ENCODE peak calls at places on chromosome 1, in six cellular contexts. W, B, M, L, Z and O are unnamed samples.

GRCh38 chr1:6166221-6166620 is 13.9 kb downstream of the CHD5 start:
- DNase-seq in M (no peak), L (no peak), Z (no peak), W (no peak), B (no peak), O (no peak)

GRCh38 chr1:187013582-187014200 is 184.9 kb downstream of the PLA2G4A start:
- DNase-seq in M (no peak), B (no peak), L (no peak), Z (no peak), W (no peak), O (no peak)

GRCh38 chr1:168081373-168082007 is 55.2 kb downstream of the GPR161 start:
- DNase-seq in Z (no peak), B (peak; percentile 89), M (no peak), W (no peak), L (no peak), O (no peak)

GRCh38 chr1:55696181-55696580 is 481.0 kb upstream of the USP24 start:
- DNase-seq in B (peak; percentile 95), L (no peak), W (no peak), M (no peak), Z (no peak), O (no peak)

GRCh38 chr1:113281550-113281949 is 108.8 kb upstream of the MAGI3 start:
- DNase-seq in W (no peak), B (no peak), L (no peak), Z (no peak), M (no peak), O (no peak)

GRCh38 chr1:41640756-41641482 is 156.4 kb upstream of the EDN2 start:
- DNase-seq in L (no peak), B (no peak), Z (no peak), W (no peak), M (no peak), O (no peak)

GRCh38 chr1:156103521-156103947 is 11.0 kb upstream of the LMNA start:
- DNase-seq in Z (no peak), M (no peak), W (peak; percentile 44), B (no peak), L (peak; percentile 55), O (no peak)

GRCh38 chr1:10471411-10472219 is 714 bp downstream of the DFFA start:
- DNase-seq in B (no peak), M (no peak), Z (peak; percentile 62), L (no peak), W (no peak), O (no peak)

GRCh38 chr1:44507490-44508396 is 102.7 kb downstream of the RNF220 start:
- DNase-seq in Z (no peak), B (no peak), L (no peak), M (no peak), W (no peak), O (no peak)

GRCh38 chr1:244163861-244164562 is 112.9 kb downstream of the ZBTB18 start:
- DNase-seq in L (no peak), Z (no peak), W (no peak), B (peak; percentile 85), M (peak; percentile 86), O (no peak)

GRCh38 chr1:15876357-15876756 is 28.9 kb downstream of the SPEN start:
- DNase-seq in L (no peak), B (no peak), M (peak; percentile 45), W (no peak), Z (no peak), O (no peak)

GRCh38 chr1:107274227-107274626 is 133.4 kb downstream of the NTNG1 start:
- DNase-seq in M (no peak), Z (no peak), B (no peak), W (no peak), L (no peak), O (no peak)

GRCh38 chr1:109714661-109715372 is 2.8 kb downstream of the GSTM5 start:
- DNase-seq in W (no peak), L (no peak), M (no peak), B (no peak), Z (peak; percentile 32), O (no peak)
- H3K4me3 ChIP-seq in W (no peak overlapping the region), L (no peak overlapping the region), M (no peak overlapping the region), B (no peak overlapping the region), Z (no peak overlapping the region), O (no peak overlapping the region)

DNA sequence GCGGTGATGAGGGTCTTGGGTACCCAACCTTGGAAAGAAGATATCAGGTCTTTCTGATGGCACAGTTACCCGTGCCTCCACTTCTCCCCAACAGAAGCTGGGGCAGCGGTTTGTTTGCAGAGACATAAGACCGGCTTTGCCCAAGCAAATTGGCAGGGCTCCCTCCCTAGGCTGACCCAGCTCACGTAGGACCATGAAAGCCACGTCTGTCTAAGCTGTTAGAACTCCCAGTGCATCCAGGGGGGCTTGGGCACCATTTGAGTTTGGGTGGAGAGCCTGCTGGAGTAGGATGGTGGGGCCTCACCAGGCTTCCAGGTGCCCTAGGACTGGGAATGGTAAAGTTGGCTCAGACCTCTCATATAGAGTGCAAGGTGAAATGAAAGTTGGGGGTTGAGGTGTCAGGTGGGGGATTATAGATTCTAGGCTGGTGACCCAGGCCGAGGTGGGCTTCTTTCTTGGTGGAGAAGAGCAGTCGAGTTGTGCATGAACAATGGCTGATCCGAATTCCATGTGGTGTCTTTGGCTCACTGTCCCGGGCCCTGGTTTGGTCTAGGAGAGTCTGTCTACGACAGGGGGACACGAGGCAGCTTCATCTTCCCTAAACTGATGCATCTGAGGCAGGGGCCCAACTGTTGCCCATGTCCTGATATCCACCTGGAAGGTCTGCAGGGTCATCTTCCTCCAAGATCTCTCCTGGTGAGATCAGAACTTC is 3.4 kb downstream of the POU3F1 start:
- DNase-seq in L (no peak), M (no peak), Z (no peak), W (no peak), B (no peak), O (no peak)
- H3K4me3 ChIP-seq in L (no peak overlapping the region), M (no peak overlapping the region), Z (no peak overlapping the region), W (no peak overlapping the region), B (no peak overlapping the region), O (no peak overlapping the region)

GRCh38 chr1:47938556-47938955 is 58.6 kb downstream of the TRABD2B start:
- DNase-seq in L (no peak), W (no peak), B (no peak), M (no peak), Z (no peak), O (no peak)

GRCh38 chr1:47941609-47942237 is 55.5 kb downstream of the TRABD2B start:
- DNase-seq in Z (no peak), W (no peak), M (peak; percentile 24), B (no peak), L (no peak), O (no peak)

GRCh38 chr1:47940321-47940720 is 56.9 kb downstream of the TRABD2B start:
- DNase-seq in M (no peak), W (no peak), Z (no peak), L (no peak), B (no peak), O (no peak)

GRCh38 chr1:47942238-47942629 is 55.0 kb downstream of the TRABD2B start:
- DNase-seq in Z (no peak), M (peak; percentile 11), L (no peak), W (no peak), B (no peak), O (no peak)

DNA sequence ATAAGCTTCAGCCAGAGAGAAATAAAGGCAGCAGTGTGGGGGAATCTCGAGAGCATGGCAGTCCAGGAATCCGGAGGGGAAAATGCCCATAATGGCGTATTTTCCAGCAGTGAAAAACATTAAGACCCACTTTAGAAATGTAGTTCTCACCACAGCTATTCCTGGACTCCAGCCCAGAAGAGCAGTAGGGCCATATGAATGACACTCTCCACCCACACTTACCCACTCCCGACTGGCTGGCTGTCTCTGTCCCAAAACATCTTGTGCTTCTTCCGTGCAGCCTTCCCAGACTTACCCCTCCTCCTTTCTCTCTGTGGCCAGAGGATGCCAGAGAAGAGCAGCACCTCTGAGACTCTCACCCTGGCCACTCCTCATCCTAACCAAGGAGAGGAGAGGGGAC is 56.4 kb downstream of the TRABD2B start:
- DNase-seq in M (no peak), W (no peak), B (no peak), Z (no peak), L (no peak), O (no peak)
- H3K4me3 ChIP-seq in M (no peak overlapping the region), W (no peak overlapping the region), B (no peak overlapping the region), Z (no peak overlapping the region), L (no peak overlapping the region), O (no peak overlapping the region)

GRCh38 chr1:66271216-66271903 is 262.6 kb upstream of the SGIP1 start:
- DNase-seq in M (peak; percentile 78), Z (peak; percentile 71), L (no peak), W (peak; percentile 10), B (peak; percentile 99), O (no peak)

GRCh38 chr1:66269222-66269621 is 264.7 kb upstream of the SGIP1 start:
- DNase-seq in M (no peak), W (no peak), L (no peak), Z (no peak), B (no peak), O (no peak)

GRCh38 chr1:66273674-66274073 is 260.3 kb upstream of the SGIP1 start:
- DNase-seq in B (no peak), M (no peak), Z (no peak), L (no peak), W (no peak), O (no peak)

GRCh38 chr1:66270122-66270812 is 263.7 kb upstream of the SGIP1 start:
- DNase-seq in L (no peak), M (no peak), W (no peak), Z (no peak), B (no peak), O (no peak)

DNA sequence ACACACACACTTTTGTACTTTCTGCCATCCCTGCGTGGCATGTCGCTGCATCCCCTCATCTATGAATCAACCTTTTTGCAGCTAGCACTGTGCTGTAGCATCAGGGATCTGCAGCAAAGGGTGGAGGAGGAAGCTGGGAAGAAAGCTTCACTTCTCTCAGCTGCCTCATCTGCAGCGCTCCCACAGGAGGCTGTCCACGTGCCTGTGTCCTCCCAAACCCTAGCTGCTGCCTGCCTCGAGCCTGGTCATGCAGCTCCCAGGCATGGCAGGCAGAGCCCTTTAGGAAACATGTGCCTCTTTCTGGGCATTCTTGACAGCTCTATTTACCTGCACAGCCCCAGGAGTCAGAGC is 262.1 kb upstream of the SGIP1 start:
- DNase-seq in B (no peak), W (no peak), M (peak; percentile 25), Z (peak; percentile 62), L (no peak), O (no peak)
- H3K4me3 ChIP-seq in B (no peak overlapping the region), W (no peak overlapping the region), M (no peak overlapping the region), Z (peak overlapping the region; percentile 41), L (no peak overlapping the region), O (no peak overlapping the region)

DNA sequence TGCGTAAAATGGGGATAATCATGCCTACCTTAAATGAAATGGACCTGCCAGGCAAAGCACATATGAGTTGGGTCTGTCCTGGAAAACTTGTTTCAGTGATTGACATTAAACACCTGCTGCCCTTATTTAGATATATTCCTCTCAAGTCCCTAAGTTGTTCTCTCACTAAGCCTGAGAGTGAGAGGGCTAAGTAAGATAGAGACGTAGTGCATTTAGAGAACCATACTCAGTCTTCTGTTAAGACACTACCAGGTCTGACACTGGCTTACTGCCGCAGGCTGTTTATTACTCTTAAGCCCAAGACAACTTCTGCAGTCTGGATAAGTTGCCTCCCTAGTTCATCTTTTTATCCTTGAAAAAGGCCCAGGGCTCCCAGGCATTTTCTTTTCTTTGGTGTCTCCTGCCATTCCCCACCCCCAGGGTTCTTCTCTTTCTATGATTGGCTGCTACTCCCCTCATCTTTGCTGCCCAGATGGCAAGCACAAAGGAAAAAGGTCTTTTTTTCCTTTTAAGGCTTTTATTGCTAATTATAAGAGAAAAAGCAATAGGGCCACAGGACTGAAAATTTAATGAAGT is 38.7 kb downstream of the CACHD1 start:
- DNase-seq in Z (no peak), L (no peak), M (no peak), B (no peak), W (no peak), O (no peak)
- H3K4me3 ChIP-seq in Z (no peak overlapping the region), L (no peak overlapping the region), M (no peak overlapping the region), B (no peak overlapping the region), W (no peak overlapping the region), O (no peak overlapping the region)

GRCh38 chr1:52603301-52603675 is 1.1 kb downstream of the GPX7 start:
- DNase-seq in Z (peak; percentile 45), B (no peak), L (no peak), M (no peak), W (no peak), O (no peak)
- H3K4me3 ChIP-seq in Z (peak overlapping the region; percentile 87), B (peak overlapping the region; percentile 60), L (peak overlapping the region; percentile 60), M (no peak overlapping the region), W (peak overlapping the region; percentile 64), O (no peak overlapping the region)